ENCODE peak calls at places on chromosomes 2 and 18, in five cellular contexts. One of them, this sample, is unnamed.
A peak's percentile ranks its signal among the peaks of the same experiment; 100 is the strongest.

GRCh38 chr2:169469952-169470572 is 9.2 kb upstream of the BBS5 start:
- DNase-seq in activated CD4-positive, alpha-beta T cell treated with anti-CD3 and anti-CD28 coated beads, Interleukin-2, amount 10 ng/mL, durations not matched to agents 7 days and 5 days: no peak
- DNase-seq in IMR-90: no peak
- DNase-seq in Karpas-422: no peak
- DNase-seq in sciatic nerve: no peak
- DNase-seq in this sample: no peak

GRCh38 chr2:85472265-85472664 is 53.8 kb downstream of the SH2D6 start:
- DNase-seq in IMR-90: no peak
- DNase-seq in Karpas-422: no peak
- DNase-seq in activated CD4-positive, alpha-beta T cell treated with anti-CD3 and anti-CD28 coated beads, Interleukin-2, amount 10 ng/mL, durations not matched to agents 7 days and 5 days: no peak
- DNase-seq in sciatic nerve: no peak
- DNase-seq in this sample: no peak

GRCh38 chr2:108829916-108830315 is 43.3 kb downstream of the CCDC138 start:
- DNase-seq in activated CD4-positive, alpha-beta T cell treated with anti-CD3 and anti-CD28 coated beads, Interleukin-2, amount 10 ng/mL, durations not matched to agents 7 days and 5 days: no peak
- DNase-seq in Karpas-422: no peak
- DNase-seq in sciatic nerve: no peak
- DNase-seq in IMR-90: no peak
- DNase-seq in this sample: no peak

GRCh38 chr2:202102425-202103005 is 29.5 kb downstream of the KIAA2012 start:
- DNase-seq in IMR-90: no peak
- DNase-seq in Karpas-422: peak; percentile 68
- DNase-seq in activated CD4-positive, alpha-beta T cell treated with anti-CD3 and anti-CD28 coated beads, Interleukin-2, amount 10 ng/mL, durations not matched to agents 7 days and 5 days: no peak
- DNase-seq in sciatic nerve: no peak
- DNase-seq in this sample: no peak

GRCh38 chr2:127634066-127634617 is 11.8 kb upstream of the GPR17 start:
- DNase-seq in sciatic nerve: no peak
- DNase-seq in IMR-90: no peak
- DNase-seq in activated CD4-positive, alpha-beta T cell treated with anti-CD3 and anti-CD28 coated beads, Interleukin-2, amount 10 ng/mL, durations not matched to agents 7 days and 5 days: no peak
- DNase-seq in Karpas-422: no peak
- DNase-seq in this sample: no peak

GRCh38 chr2:8107162-8107561 is 574.7 kb upstream of the ID2 start:
- DNase-seq in Karpas-422: no peak
- DNase-seq in IMR-90: no peak
- DNase-seq in activated CD4-positive, alpha-beta T cell treated with anti-CD3 and anti-CD28 coated beads, Interleukin-2, amount 10 ng/mL, durations not matched to agents 7 days and 5 days: no peak
- DNase-seq in sciatic nerve: no peak
- DNase-seq in this sample: no peak

GRCh38 chr2:48728827-48729226 is 26.7 kb downstream of the LHCGR start:
- DNase-seq in activated CD4-positive, alpha-beta T cell treated with anti-CD3 and anti-CD28 coated beads, Interleukin-2, amount 10 ng/mL, durations not matched to agents 7 days and 5 days: no peak
- DNase-seq in Karpas-422: no peak
- DNase-seq in sciatic nerve: no peak
- DNase-seq in IMR-90: no peak
- DNase-seq in this sample: no peak

GRCh38 chr2:192126912-192127311 is 67.8 kb downstream of the TMEFF2 start:
- DNase-seq in Karpas-422: no peak
- DNase-seq in sciatic nerve: no peak
- DNase-seq in IMR-90: no peak
- DNase-seq in activated CD4-positive, alpha-beta T cell treated with anti-CD3 and anti-CD28 coated beads, Interleukin-2, amount 10 ng/mL, durations not matched to agents 7 days and 5 days: no peak
- DNase-seq in this sample: no peak

GRCh38 chr18:5530623-5531022 is 13.2 kb downstream of the EPB41L3 start:
- DNase-seq in Karpas-422: no peak
- DNase-seq in IMR-90: no peak
- DNase-seq in activated CD4-positive, alpha-beta T cell treated with anti-CD3 and anti-CD28 coated beads, Interleukin-2, amount 10 ng/mL, durations not matched to agents 7 days and 5 days: no peak
- DNase-seq in sciatic nerve: no peak
- DNase-seq in this sample: no peak

GRCh38 chr2:188466761-188467160 is 175.1 kb downstream of the GULP1 start:
- DNase-seq in activated CD4-positive, alpha-beta T cell treated with anti-CD3 and anti-CD28 coated beads, Interleukin-2, amount 10 ng/mL, durations not matched to agents 7 days and 5 days: no peak
- DNase-seq in IMR-90: no peak
- DNase-seq in sciatic nerve: no peak
- DNase-seq in Karpas-422: no peak
- DNase-seq in this sample: no peak

GRCh38 chr2:232416521-232417470 is 10.2 kb downstream of the ALPG start:
- DNase-seq in activated CD4-positive, alpha-beta T cell treated with anti-CD3 and anti-CD28 coated beads, Interleukin-2, amount 10 ng/mL, durations not matched to agents 7 days and 5 days: no peak
- DNase-seq in sciatic nerve: peak; percentile 42
- DNase-seq in Karpas-422: peak; percentile 35
- DNase-seq in IMR-90: no peak
- DNase-seq in this sample: no peak

GRCh38 chr2:215137741-215138340 is 585 bp downstream of the ABCA12 start:
- DNase-seq in IMR-90: peak; percentile 42
- DNase-seq in sciatic nerve: no peak
- DNase-seq in activated CD4-positive, alpha-beta T cell treated with anti-CD3 and anti-CD28 coated beads, Interleukin-2, amount 10 ng/mL, durations not matched to agents 7 days and 5 days: no peak
- DNase-seq in Karpas-422: no peak
- DNase-seq in this sample: peak; percentile 70

GRCh38 chr2:143974262-143974661 is 545.7 kb downstream of the ZEB2 start:
- DNase-seq in activated CD4-positive, alpha-beta T cell treated with anti-CD3 and anti-CD28 coated beads, Interleukin-2, amount 10 ng/mL, durations not matched to agents 7 days and 5 days: no peak
- DNase-seq in sciatic nerve: no peak
- DNase-seq in Karpas-422: no peak
- DNase-seq in IMR-90: peak; percentile 85
- DNase-seq in this sample: peak; percentile 74

GRCh38 chr2:129058981-129059380 is 740.3 kb upstream of the HS6ST1 start:
- DNase-seq in sciatic nerve: no peak
- DNase-seq in activated CD4-positive, alpha-beta T cell treated with anti-CD3 and anti-CD28 coated beads, Interleukin-2, amount 10 ng/mL, durations not matched to agents 7 days and 5 days: no peak
- DNase-seq in Karpas-422: no peak
- DNase-seq in IMR-90: no peak
- DNase-seq in this sample: no peak

GRCh38 chr18:22185298-22185697 is 15.9 kb downstream of the GATA6 start:
- DNase-seq in IMR-90: no peak
- DNase-seq in Karpas-422: no peak
- DNase-seq in sciatic nerve: no peak
- DNase-seq in activated CD4-positive, alpha-beta T cell treated with anti-CD3 and anti-CD28 coated beads, Interleukin-2, amount 10 ng/mL, durations not matched to agents 7 days and 5 days: no peak
- DNase-seq in this sample: no peak

GRCh38 chr2:191311-192190 is 72.3 kb downstream of the SH3YL1 start:
- DNase-seq in IMR-90: no peak
- DNase-seq in Karpas-422: no peak
- DNase-seq in sciatic nerve: no peak
- DNase-seq in activated CD4-positive, alpha-beta T cell treated with anti-CD3 and anti-CD28 coated beads, Interleukin-2, amount 10 ng/mL, durations not matched to agents 7 days and 5 days: no peak
- DNase-seq in this sample: no peak

GRCh38 chr18:8797206-8797605 is 91.8 kb downstream of the MTCL1 start:
- DNase-seq in Karpas-422: no peak
- DNase-seq in IMR-90: peak; percentile 70
- DNase-seq in sciatic nerve: no peak
- DNase-seq in activated CD4-positive, alpha-beta T cell treated with anti-CD3 and anti-CD28 coated beads, Interleukin-2, amount 10 ng/mL, durations not matched to agents 7 days and 5 days: no peak
- DNase-seq in this sample: peak; percentile 46

GRCh38 chr2:9807056-9807455 is 36.2 kb upstream of the TAF1B start:
- DNase-seq in activated CD4-positive, alpha-beta T cell treated with anti-CD3 and anti-CD28 coated beads, Interleukin-2, amount 10 ng/mL, durations not matched to agents 7 days and 5 days: no peak
- DNase-seq in IMR-90: no peak
- DNase-seq in sciatic nerve: no peak
- DNase-seq in Karpas-422: no peak
- DNase-seq in this sample: no peak

GRCh38 chr2:23436346-23437099 is 51.5 kb downstream of the KLHL29 start:
- DNase-seq in Karpas-422: no peak
- DNase-seq in activated CD4-positive, alpha-beta T cell treated with anti-CD3 and anti-CD28 coated beads, Interleukin-2, amount 10 ng/mL, durations not matched to agents 7 days and 5 days: peak; percentile 24
- DNase-seq in IMR-90: peak; percentile 34
- DNase-seq in sciatic nerve: no peak
- DNase-seq in this sample: no peak

GRCh38 chr2:393711-394696 is 106.1 kb upstream of the ALKAL2 start:
- DNase-seq in Karpas-422: peak; percentile 49
- DNase-seq in IMR-90: no peak
- DNase-seq in activated CD4-positive, alpha-beta T cell treated with anti-CD3 and anti-CD28 coated beads, Interleukin-2, amount 10 ng/mL, durations not matched to agents 7 days and 5 days: peak; percentile 81
- DNase-seq in sciatic nerve: no peak
- DNase-seq in this sample: peak; percentile 18

GRCh38 chr2:15591373-15591691 is 336 bp upstream of the DDX1 start:
- DNase-seq in sciatic nerve: no peak
- DNase-seq in IMR-90: no peak
- DNase-seq in activated CD4-positive, alpha-beta T cell treated with anti-CD3 and anti-CD28 coated beads, Interleukin-2, amount 10 ng/mL, durations not matched to agents 7 days and 5 days: no peak
- DNase-seq in Karpas-422: no peak
- DNase-seq in this sample: no peak

GRCh38 chr2:135245055-135245454 is 193.0 kb downstream of the RAB3GAP1 start:
- DNase-seq in IMR-90: peak; percentile 73
- DNase-seq in sciatic nerve: no peak
- DNase-seq in Karpas-422: no peak
- DNase-seq in activated CD4-positive, alpha-beta T cell treated with anti-CD3 and anti-CD28 coated beads, Interleukin-2, amount 10 ng/mL, durations not matched to agents 7 days and 5 days: peak; percentile 27
- DNase-seq in this sample: peak; percentile 37

This sample was measured in adipocyte.